ENCODE peak calls at places on chromosome 13, in four cellular contexts. One of them, this sample, is unnamed. For H3K9me3, the result is how much of the 10 kb centered on the place peaks cover.

GRCh38 chr13:42594577-42595571 is 20.9 kb downstream of the TNFSF11 start:
- DNase-seq in suprapubic skin: no peak
- DNase-seq in HepG2: peak
- DNase-seq in heart left ventricle: peak
- DNase-seq in this sample: peak

GRCh38 chr13:35978607-35979316 is 152.4 kb downstream of the DCLK1 start:
- DNase-seq in suprapubic skin: no peak
- DNase-seq in HepG2: peak
- DNase-seq in heart left ventricle: no peak
- DNase-seq in this sample: no peak

GRCh38 chr13:21324793-21325192 is 134.3 kb downstream of the ZDHHC20 start:
- DNase-seq in suprapubic skin: no peak
- DNase-seq in HepG2: no peak
- DNase-seq in heart left ventricle: no peak
- DNase-seq in this sample: no peak

GRCh38 chr13:25372275-25373081 is 704 bp downstream of the ATP8A2 start:
- DNase-seq in suprapubic skin: no peak
- DNase-seq in HepG2: no peak
- DNase-seq in heart left ventricle: no peak
- DNase-seq in this sample: no peak

GRCh38 chr13:111488466-111489132 is 168.2 kb downstream of the TEX29 start:
- DNase-seq in suprapubic skin: peak
- DNase-seq in HepG2: no peak
- DNase-seq in heart left ventricle: no peak
- DNase-seq in this sample: no peak

GRCh38 chr13:107883561-107884175 is 331.7 kb downstream of the LIG4 start:
- DNase-seq in suprapubic skin: no peak
- DNase-seq in HepG2: no peak
- DNase-seq in heart left ventricle: no peak
- DNase-seq in this sample: no peak

GRCh38 chr13:114124486-114124885 is 7.9 kb downstream of the RASA3 start:
- DNase-seq in suprapubic skin: no peak
- DNase-seq in HepG2: no peak
- DNase-seq in heart left ventricle: no peak
- DNase-seq in this sample: no peak

GRCh38 chr13:100887729-100888151 is 213.1 kb upstream of the TMTC4 start:
- DNase-seq in suprapubic skin: no peak
- DNase-seq in HepG2: no peak
- DNase-seq in heart left ventricle: no peak
- DNase-seq in this sample: no peak

GRCh38 chr13:46164661-46165060 is 17.3 kb downstream of the LCP1 start:
- DNase-seq in suprapubic skin: no peak
- DNase-seq in HepG2: no peak
- DNase-seq in heart left ventricle: no peak
- DNase-seq in this sample: no peak
- TF ChIP-seq CTCF in suprapubic skin: no peak
- TF ChIP-seq CTCF in HepG2: no peak
- TF ChIP-seq CTCF in heart left ventricle: no peak
- TF ChIP-seq CTCF in this sample: no peak

DNA sequence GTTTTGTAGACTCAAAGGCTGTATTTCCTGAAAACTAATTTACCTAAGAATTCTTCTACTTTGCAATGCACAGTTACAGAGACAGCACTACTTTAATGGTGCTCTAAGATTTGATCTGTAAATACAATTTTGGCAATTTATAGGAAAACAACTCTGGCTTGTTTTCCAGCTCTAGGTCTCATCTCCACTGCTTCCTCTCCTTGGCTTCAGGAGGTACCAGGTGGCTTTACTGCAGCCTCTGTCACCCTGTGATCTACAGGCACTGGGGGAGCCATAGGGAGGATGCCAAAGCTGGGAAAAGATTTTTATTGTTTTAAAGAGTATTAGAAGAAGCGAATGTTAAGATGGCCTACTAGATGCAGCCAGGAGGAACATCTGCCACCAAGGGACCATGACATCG is 1563.6 kb downstream of the OLFM4 start:
- DNase-seq in suprapubic skin: no peak
- DNase-seq in HepG2: no peak
- DNase-seq in heart left ventricle: no peak
- DNase-seq in this sample: no peak
- H3K9me3 ChIP-seq in suprapubic skin: under half
- H3K9me3 ChIP-seq in HepG2: half or more
- H3K9me3 ChIP-seq in heart left ventricle: under half
- H3K9me3 ChIP-seq in this sample: under half

GRCh38 chr13:48829536-48829935 is 146.2 kb upstream of the FNDC3A start:
- DNase-seq in suprapubic skin: no peak
- DNase-seq in HepG2: no peak
- DNase-seq in heart left ventricle: no peak
- DNase-seq in this sample: no peak
- H3K4me3 ChIP-seq in suprapubic skin: no peak
- H3K4me3 ChIP-seq in HepG2: no peak
- H3K4me3 ChIP-seq in heart left ventricle: no peak
- H3K4me3 ChIP-seq in this sample: no peak

GRCh38 chr13:44128522-44128921 is 245.1 kb upstream of the SERP2 start:
- DNase-seq in suprapubic skin: no peak
- DNase-seq in HepG2: no peak
- DNase-seq in heart left ventricle: peak
- DNase-seq in this sample: no peak
- TF ChIP-seq CTCF in suprapubic skin: no peak
- TF ChIP-seq CTCF in HepG2: no peak
- TF ChIP-seq CTCF in heart left ventricle: no peak
- TF ChIP-seq CTCF in this sample: no peak

GRCh38 chr13:18951412-18951811 is 230.2 kb downstream of the TUBA3C start:
- DNase-seq in suprapubic skin: no peak
- DNase-seq in HepG2: no peak
- DNase-seq in heart left ventricle: no peak
- DNase-seq in this sample: no peak
- H3K9me3 ChIP-seq in suprapubic skin: under half
- H3K9me3 ChIP-seq in HepG2: half or more
- H3K9me3 ChIP-seq in heart left ventricle: under half
- H3K9me3 ChIP-seq in this sample: under half

This sample was measured in CD8-positive, alpha-beta T cell.